ENCODE peak calls at places on chromosomes 12 and 14, in eight cellular contexts. I is IMR-90; R is WTC11; M is NCI-H1092 treated with DMSO at 0.1 percent for 48 hours; G is Karpas-422; Z is stimulated activated CD4-positive, alpha-beta T cell treated with anti-CD3 and anti-CD28 coated beads, Interleukin-15, amount 100 ng/mL, for 1 hour; W is naive thymus-derived CD8-positive, alpha-beta T cell; T is NCI-H1694 treated with DMSO at 0.1 percent for 48 hours. L is an unnamed sample.

GRCh38 chr14:102580552-102581110 is 11.8 kb upstream of the RCOR1 start:
- DNase-seq in T (no peak), R (no peak), M (no peak), G (no peak), I (no peak), Z (no peak), W (no peak), L (no peak)

GRCh38 chr14:67557118-67557517 is 24.0 kb downstream of the PLEKHH1 start:
- DNase-seq in G (no peak), Z (no peak), R (no peak), W (no peak), I (peak; percentile 22), M (no peak), T (no peak), L (no peak)

GRCh38 chr12:66952668-66953067 is 273.8 kb upstream of the GRIP1 start:
- DNase-seq in T (no peak), G (no peak), R (no peak), W (no peak), Z (no peak), I (no peak), M (no peak), L (no peak)

GRCh38 chr12:106392746-106393145 is 35.2 kb downstream of the POLR3B start:
- DNase-seq in M (no peak), W (no peak), G (no peak), I (no peak), Z (no peak), T (no peak), R (no peak), L (no peak)

GRCh38 chr12:123384318-123384993 is 524 bp downstream of the KMT5A start:
- DNase-seq in G (peak; percentile 65), Z (no peak), R (peak; percentile 22), I (no peak), W (no peak), T (no peak), M (peak; percentile 37), L (peak; percentile 55)

GRCh38 chr14:24071144-24071697 is at the start of gene CPNE6:
- DNase-seq in R (no peak), M (no peak), I (no peak), G (no peak), Z (no peak), T (no peak), W (no peak), L (no peak)

GRCh38 chr14:105014032-105014431 is 6.9 kb downstream of the CDCA4 start:
- DNase-seq in M (no peak), I (no peak), W (no peak), Z (no peak), R (no peak), G (no peak), T (no peak), L (no peak)

GRCh38 chr14:105897725-105898113 is 371.3 kb downstream of the TMEM121 start:
- DNase-seq in R (no peak), Z (no peak), G (no peak), I (no peak), W (no peak), M (no peak), T (no peak), L (no peak)

GRCh38 chr12:131736807-131737484 is 26.1 kb downstream of the SFSWAP start:
- DNase-seq in Z (no peak), M (no peak), T (no peak), R (no peak), W (no peak), G (no peak), I (peak; percentile 70), L (no peak)

GRCh38 chr12:82120901-82121300 is 237.3 kb downstream of the CCDC59 start:
- DNase-seq in Z (no peak), I (no peak), G (no peak), R (no peak), W (no peak), M (no peak), T (no peak), L (no peak)

GRCh38 chr12:105369014-105369413 is 38.5 kb downstream of the C12orf75 start:
- DNase-seq in Z (no peak), M (no peak), G (no peak), W (no peak), T (no peak), R (no peak), I (peak; percentile 84), L (no peak)

GRCh38 chr14:53450871-53451270 is 297.7 kb upstream of the DDHD1 start:
- DNase-seq in T (no peak), Z (no peak), I (no peak), R (no peak), M (peak; percentile 89), G (no peak), W (no peak), L (no peak)

GRCh38 chr12:103680591-103681065 is 93.6 kb downstream of the STAB2 start:
- DNase-seq in G (no peak), R (no peak), W (no peak), I (peak; percentile 4), T (peak; percentile 94), M (peak; percentile 58), Z (no peak), L (peak; percentile 90)

GRCh38 chr14:71692496-71692895 is 239.7 kb upstream of the RGS6 start:
- DNase-seq in T (no peak), I (peak; percentile 69), R (no peak), G (no peak), W (no peak), Z (no peak), M (no peak), L (no peak)

GRCh38 chr14:56423591-56423991 is 156.0 kb upstream of the TMEM260 start:
- DNase-seq in M (no peak), Z (no peak), R (no peak), W (no peak), T (no peak), G (no peak), I (peak; percentile 66), L (no peak)

GRCh38 chr12:57145460-57146059 is 1.9 kb downstream of the LRP1-AS start:
- DNase-seq in I (no peak), Z (no peak), M (no peak), G (no peak), R (no peak), W (no peak), T (no peak), L (no peak)

GRCh38 chr14:96105921-96106441 is 66.8 kb downstream of the C14orf132 start:
- DNase-seq in M (peak; percentile 20), R (no peak), W (no peak), Z (no peak), I (no peak), G (no peak), T (no peak), L (no peak)

GRCh38 chr12:40634431-40635131 is 57.7 kb upstream of the CNTN1 start:
- DNase-seq in W (no peak), R (no peak), M (no peak), Z (no peak), T (no peak), I (no peak), G (no peak), L (no peak)

GRCh38 chr12:27623645-27624044 is 72.6 kb upstream of the REP15 start:
- DNase-seq in G (no peak), I (peak; percentile 36), W (no peak), R (no peak), Z (no peak), T (no peak), M (no peak), L (no peak)

GRCh38 chr12:114334395-114334794 is 71.5 kb downstream of the TBX5 start:
- DNase-seq in W (no peak), R (no peak), M (no peak), I (no peak), G (no peak), Z (no peak), T (no peak), L (no peak)

GRCh38 chr12:89707623-89707991 is 1.0 kb downstream of the ATP2B1 start:
- DNase-seq in T (no peak), I (no peak), Z (no peak), R (peak; percentile 49), W (no peak), G (no peak), M (peak; percentile 34), L (no peak)

GRCh38 chr14:71244341-71244740 is 337.1 kb downstream of the PCNX1 start:
- DNase-seq in R (no peak), Z (no peak), G (no peak), I (peak; percentile 55), M (no peak), T (no peak), W (no peak), L (no peak)

GRCh38 chr14:34180428-34180827 is 229.6 kb upstream of the EGLN3 start:
- DNase-seq in I (no peak), T (no peak), W (no peak), Z (no peak), R (no peak), M (no peak), G (no peak), L (no peak)

GRCh38 chr12:118760623-118761022 is 220.7 kb upstream of the SRRM4 start:
- DNase-seq in R (no peak), I (no peak), G (no peak), T (no peak), Z (no peak), M (no peak), W (no peak), L (no peak)